ENCODE peak calls at places on chromosomes 6 and 20, in seven cellular contexts. One of them, this sample, is unnamed.
A peak's percentile ranks its signal among the peaks of the same experiment; 100 is the strongest.

GRCh38 chr6:117423754-117424153 is 2.0 kb downstream of the ROS1 start:
- DNase-seq in colonic mucosa: no peak
- DNase-seq in cardiac fibroblast: no peak
- DNase-seq in lower lobe of right lung: no peak
- DNase-seq in K562: no peak
- DNase-seq in AG10803: no peak
- DNase-seq in Calu3: no peak
- DNase-seq in this sample: no peak

GRCh38 chr6:7673063-7673536 is 52.8 kb upstream of the BMP6 start:
- DNase-seq in colonic mucosa: peak; percentile 72
- DNase-seq in cardiac fibroblast: peak; percentile 70
- DNase-seq in lower lobe of right lung: peak; percentile 62
- DNase-seq in K562: peak; percentile 64
- DNase-seq in AG10803: peak; percentile 59
- DNase-seq in Calu3: peak; percentile 31
- DNase-seq in this sample: no peak

GRCh38 chr6:11731423-11731822 is 47.2 kb downstream of the ADTRP start:
- DNase-seq in colonic mucosa: no peak
- DNase-seq in cardiac fibroblast: no peak
- DNase-seq in lower lobe of right lung: no peak
- DNase-seq in K562: no peak
- DNase-seq in AG10803: no peak
- DNase-seq in Calu3: no peak
- DNase-seq in this sample: no peak

GRCh38 chr6:163500105-163500504 is 85.6 kb downstream of the QKI start:
- DNase-seq in colonic mucosa: no peak
- DNase-seq in cardiac fibroblast: no peak
- DNase-seq in lower lobe of right lung: no peak
- DNase-seq in K562: no peak
- DNase-seq in AG10803: peak; percentile 8
- DNase-seq in Calu3: no peak
- DNase-seq in this sample: no peak

GRCh38 chr6:11788043-11788442 is 9.4 kb upstream of the ADTRP start:
- DNase-seq in colonic mucosa: no peak
- DNase-seq in cardiac fibroblast: no peak
- DNase-seq in lower lobe of right lung: no peak
- DNase-seq in K562: no peak
- DNase-seq in AG10803: no peak
- DNase-seq in Calu3: no peak
- DNase-seq in this sample: no peak

GRCh38 chr6:170277893-170278742 is 12.8 kb downstream of the DLL1 start:
- DNase-seq in colonic mucosa: no peak
- DNase-seq in cardiac fibroblast: no peak
- DNase-seq in lower lobe of right lung: no peak
- DNase-seq in K562: no peak
- DNase-seq in AG10803: no peak
- DNase-seq in Calu3: no peak
- DNase-seq in this sample: no peak

GRCh38 chr6:159935065-159935464 is 33.8 kb upstream of the IGF2R start:
- DNase-seq in colonic mucosa: no peak
- DNase-seq in cardiac fibroblast: peak; percentile 40
- DNase-seq in lower lobe of right lung: no peak
- DNase-seq in K562: no peak
- DNase-seq in AG10803: no peak
- DNase-seq in Calu3: no peak
- DNase-seq in this sample: no peak

GRCh38 chr6:138814179-138814834 is 18.4 kb downstream of the ECT2L start:
- DNase-seq in colonic mucosa: no peak
- DNase-seq in cardiac fibroblast: no peak
- DNase-seq in lower lobe of right lung: no peak
- DNase-seq in K562: no peak
- DNase-seq in AG10803: no peak
- DNase-seq in Calu3: no peak
- DNase-seq in this sample: no peak

GRCh38 chr20:4480104-4480503 is 241.6 kb upstream of the PRND start:
- DNase-seq in colonic mucosa: no peak
- DNase-seq in cardiac fibroblast: no peak
- DNase-seq in lower lobe of right lung: no peak
- DNase-seq in K562: no peak
- DNase-seq in AG10803: no peak
- DNase-seq in Calu3: no peak
- DNase-seq in this sample: no peak
- TF ChIP-seq CTCF in colonic mucosa: no peak
- TF ChIP-seq CTCF in cardiac fibroblast: no peak
- TF ChIP-seq CTCF in lower lobe of right lung: no peak
- TF ChIP-seq CTCF in K562: no peak
- TF ChIP-seq CTCF in AG10803: no peak
- TF ChIP-seq CTCF in Calu3: no peak
- TF ChIP-seq CTCF in this sample: no peak

GRCh38 chr6:35025241-35026188 is 115.6 kb downstream of the TCP11 start:
- DNase-seq in colonic mucosa: no peak
- DNase-seq in cardiac fibroblast: peak; percentile 32
- DNase-seq in lower lobe of right lung: no peak
- DNase-seq in K562: no peak
- DNase-seq in AG10803: no peak
- DNase-seq in Calu3: no peak
- DNase-seq in this sample: peak; percentile 29
- TF ChIP-seq CTCF in colonic mucosa: no peak
- TF ChIP-seq CTCF in cardiac fibroblast: peak; percentile 28
- TF ChIP-seq CTCF in lower lobe of right lung: no peak
- TF ChIP-seq CTCF in K562: no peak
- TF ChIP-seq CTCF in AG10803: peak; percentile 41
- TF ChIP-seq CTCF in Calu3: peak; percentile 28
- TF ChIP-seq CTCF in this sample: no peak

GRCh38 chr6:99822741-99823512 is 171.1 kb downstream of the MCHR2 start:
- DNase-seq in colonic mucosa: peak; percentile 55
- DNase-seq in cardiac fibroblast: peak; percentile 50
- DNase-seq in lower lobe of right lung: no peak
- DNase-seq in K562: peak; percentile 25
- DNase-seq in AG10803: peak; percentile 76
- DNase-seq in Calu3: peak; percentile 52
- DNase-seq in this sample: no peak
- TF ChIP-seq CTCF in colonic mucosa: peak; percentile 41
- TF ChIP-seq CTCF in cardiac fibroblast: peak; percentile 54
- TF ChIP-seq CTCF in lower lobe of right lung: no peak
- TF ChIP-seq CTCF in K562: peak; percentile 69
- TF ChIP-seq CTCF in AG10803: peak; percentile 70
- TF ChIP-seq CTCF in Calu3: peak; percentile 44
- TF ChIP-seq CTCF in this sample: peak; percentile 73

GRCh38 chr6:136550330-136551071 is at the start of gene MAP7:
- DNase-seq in colonic mucosa: peak; percentile 89
- DNase-seq in cardiac fibroblast: peak; percentile 10
- DNase-seq in lower lobe of right lung: peak; percentile 92
- DNase-seq in K562: peak; percentile 93
- DNase-seq in AG10803: peak; percentile 13
- DNase-seq in Calu3: peak; percentile 94
- DNase-seq in this sample: peak; percentile 90
- TF ChIP-seq CTCF in colonic mucosa: peak; percentile 95
- TF ChIP-seq CTCF in cardiac fibroblast: peak; percentile 12
- TF ChIP-seq CTCF in lower lobe of right lung: peak; percentile 82
- TF ChIP-seq CTCF in K562: peak; percentile 78
- TF ChIP-seq CTCF in AG10803: peak; percentile 30
- TF ChIP-seq CTCF in Calu3: peak; percentile 89
- TF ChIP-seq CTCF in this sample: peak; percentile 99